ENCODE peak calls at places on chromosome 10, in four cellular contexts. Z is CD4-positive, alpha-beta memory T cell; K is WERI-Rb-1; V is CD8-positive, alpha-beta T cell. T is an unnamed sample. For H3K9me3 and H3K27me3, the result is how much of the 10 kb centered on the place peaks cover.

GRCh38 chr10:49649294-49649693 is 30.2 kb upstream of the C10orf53 start:
- DNase-seq in V (peak), K (no peak), Z (no peak), T (no peak)

GRCh38 chr10:85946713-85947326 is 419.8 kb downstream of the GRID1 start:
- DNase-seq in Z (no peak), K (no peak), V (no peak), T (no peak)

GRCh38 chr10:99560277-99561126 is 27.8 kb downstream of the NKX2-3 start:
- DNase-seq in V (peak), K (peak), Z (peak), T (no peak)

GRCh38 chr10:373516-374309 is 238.5 kb downstream of the ZMYND11 start:
- DNase-seq in Z (no peak), K (no peak), V (no peak), T (no peak)

GRCh38 chr10:26939290-26939956 is 78.7 kb upstream of the ABI1 start:
- DNase-seq in Z (no peak), V (no peak), K (no peak), T (no peak)

GRCh38 chr10:17660921-17661320 is 17.0 kb downstream of the STAM start:
- DNase-seq in K (no peak), V (no peak), Z (no peak), T (no peak)

GRCh38 chr10:93445097-93445960 is 36.8 kb downstream of the MYOF start:
- DNase-seq in K (peak), Z (no peak), V (no peak), T (no peak)

GRCh38 chr10:94133239-94133638 is 139.5 kb downstream of the PLCE1 start:
- DNase-seq in Z (no peak), K (no peak), V (no peak), T (no peak)

GRCh38 chr10:33901166-33901565 is 566.7 kb upstream of the NRP1 start:
- DNase-seq in K (no peak), Z (no peak), V (no peak), T (no peak)

GRCh38 chr10:22643696-22644621 is 70.4 kb downstream of the PIP4K2A start:
- DNase-seq in Z (no peak), V (no peak), K (no peak), T (no peak)

GRCh38 chr10:59991661-59992060 is 85.3 kb upstream of the CCDC6 start:
- DNase-seq in V (no peak), Z (no peak), K (no peak), T (no peak)

GRCh38 chr10:12852732-12853131 is 148.8 kb downstream of the CCDC3 start:
- DNase-seq in Z (no peak), K (no peak), V (no peak), T (no peak)

GRCh38 chr10:89147256-89147655 is 59.9 kb downstream of the CH25H start:
- DNase-seq in V (no peak), Z (no peak), K (no peak), T (no peak)

GRCh38 chr10:79127151-79127961 is 58.6 kb downstream of the ZMIZ1 start:
- DNase-seq in V (no peak), K (peak), Z (no peak), T (no peak)

GRCh38 chr10:109067051-109067450 is 856.3 kb downstream of the XPNPEP1 start:
- DNase-seq in V (no peak), K (no peak), Z (no peak), T (no peak)

GRCh38 chr10:131427253-131427652 is 115.7 kb upstream of the TCERG1L start:
- DNase-seq in Z (no peak), V (no peak), K (no peak), T (no peak)

GRCh38 chr10:131426530-131426898 is 115.0 kb upstream of the TCERG1L start:
- DNase-seq in Z (no peak), V (no peak), K (no peak), T (no peak)

GRCh38 chr10:131429141-131429540 is 117.6 kb upstream of the TCERG1L start:
- DNase-seq in V (no peak), K (no peak), Z (no peak), T (no peak)

GRCh38 chr10:131425752-131426529 is 114.4 kb upstream of the TCERG1L start:
- DNase-seq in K (no peak), Z (no peak), V (no peak), T (no peak)

DNA sequence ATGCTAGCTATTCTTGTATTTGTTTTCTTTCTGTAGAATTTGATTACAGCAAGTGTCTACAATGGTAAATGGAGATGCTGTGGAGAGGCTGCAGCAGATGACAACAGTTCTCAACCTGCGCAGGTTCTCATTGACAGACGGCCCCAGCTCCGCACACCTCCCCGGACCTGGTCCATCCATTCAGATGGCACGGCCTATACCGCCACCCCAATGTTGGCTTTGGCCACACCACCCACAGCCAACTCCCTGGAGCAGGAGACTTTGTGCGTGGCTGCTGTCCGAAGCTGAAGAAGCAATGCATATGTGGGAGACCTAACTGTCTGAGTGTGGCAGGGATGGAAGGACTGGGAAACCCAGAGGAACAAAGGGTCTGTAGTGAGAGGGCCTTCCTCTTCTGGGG is 116.4 kb upstream of the TCERG1L start:
- DNase-seq in Z (no peak), V (no peak), K (no peak), T (no peak)
- H3K9me3 ChIP-seq in Z (under half), V (under half), K (under half), T (under half)

GRCh38 chr10:106395061-106395749 is 769.3 kb downstream of the SORCS1 start:
- DNase-seq in K (no peak), Z (no peak), V (no peak), T (no peak)

GRCh38 chr10:106401161-106401560 is 763.3 kb downstream of the SORCS1 start:
- DNase-seq in K (no peak), V (no peak), Z (no peak), T (no peak)

GRCh38 chr10:106392781-106393180 is 771.7 kb downstream of the SORCS1 start:
- DNase-seq in V (no peak), Z (no peak), K (no peak), T (no peak)

GRCh38 chr10:106399112-106399511 is 765.4 kb downstream of the SORCS1 start:
- DNase-seq in K (no peak), V (no peak), Z (no peak), T (no peak)

DNA sequence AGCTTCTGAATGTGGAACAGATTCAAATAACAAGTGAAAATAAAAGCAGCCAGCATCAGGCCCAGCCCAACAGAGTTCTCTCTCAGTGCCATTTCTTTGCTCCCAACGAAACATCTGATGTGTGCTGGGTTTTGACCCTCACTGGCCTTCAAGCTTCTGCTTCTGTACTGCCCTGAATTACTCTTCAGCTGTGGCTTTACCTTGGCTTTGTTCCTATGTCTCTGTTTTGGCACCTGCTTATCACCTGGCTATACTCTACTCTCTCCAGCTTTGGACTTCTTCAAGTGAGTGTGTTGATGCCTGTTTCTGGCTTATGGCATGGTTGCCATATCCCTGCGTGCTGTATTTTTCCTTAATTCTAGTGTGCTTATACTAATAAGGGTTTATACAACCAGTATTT is 768.3 kb downstream of the SORCS1 start:
- DNase-seq in V (no peak), Z (no peak), K (no peak), T (no peak)
- H3K27ac ChIP-seq in V (no peak), Z (no peak), K (no peak), T (no peak)

GRCh38 chr10:87546971-87547413 is 42.3 kb downstream of the MINPP1 start:
- DNase-seq in Z (no peak), K (no peak), V (no peak), T (no peak)
- H3K27me3 ChIP-seq in Z (under half), K (under half), V (under half), T (under half)

DNA sequence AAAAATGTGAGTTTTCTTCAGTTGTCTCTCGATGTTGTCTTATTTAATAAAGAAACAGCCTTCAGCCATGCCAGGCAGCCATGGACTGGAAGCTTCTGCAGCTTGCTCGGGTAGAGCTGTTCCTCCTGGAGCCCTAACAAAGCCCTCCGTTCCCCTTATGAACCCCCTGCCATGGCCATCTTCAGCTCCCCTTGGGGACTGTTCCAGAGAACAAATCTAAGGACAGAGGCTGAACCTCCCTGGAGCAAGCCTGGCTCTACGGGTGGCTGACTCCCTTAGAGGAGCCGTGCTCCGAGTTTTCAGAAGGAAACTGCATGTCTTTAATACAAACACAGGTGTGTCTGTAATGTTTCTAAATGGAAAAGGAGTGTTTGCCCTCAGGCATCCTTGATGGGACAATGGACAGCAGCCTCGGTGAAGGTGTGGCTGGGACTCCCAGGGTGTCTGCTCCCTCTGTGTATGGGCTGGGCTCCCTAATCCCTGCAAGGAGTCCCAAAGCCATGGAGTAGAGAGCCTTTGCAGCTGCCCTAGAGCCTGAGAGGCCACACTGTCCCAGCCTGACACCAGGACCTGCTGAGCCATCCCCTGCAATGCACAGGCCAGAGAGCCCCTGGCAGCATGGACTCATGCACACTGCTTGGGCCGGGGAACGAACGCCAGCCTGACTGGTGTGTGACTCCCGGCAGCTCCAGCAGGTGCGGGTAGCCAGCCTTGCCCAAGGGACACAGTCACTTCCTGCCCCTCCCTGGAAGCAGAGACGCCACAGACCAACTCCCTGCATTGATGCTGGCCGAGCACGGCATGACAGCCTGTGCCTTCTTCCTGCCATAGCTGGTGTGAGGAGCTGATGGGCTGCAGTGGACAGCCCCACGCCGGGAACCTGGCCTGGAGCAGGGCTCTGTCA is 381.8 kb downstream of the TCERG1L start:
- DNase-seq in Z (no peak), K (no peak), V (peak), T (no peak)
- H3K9me3 ChIP-seq in Z (under half), K (under half), V (under half), T (under half)

DNA sequence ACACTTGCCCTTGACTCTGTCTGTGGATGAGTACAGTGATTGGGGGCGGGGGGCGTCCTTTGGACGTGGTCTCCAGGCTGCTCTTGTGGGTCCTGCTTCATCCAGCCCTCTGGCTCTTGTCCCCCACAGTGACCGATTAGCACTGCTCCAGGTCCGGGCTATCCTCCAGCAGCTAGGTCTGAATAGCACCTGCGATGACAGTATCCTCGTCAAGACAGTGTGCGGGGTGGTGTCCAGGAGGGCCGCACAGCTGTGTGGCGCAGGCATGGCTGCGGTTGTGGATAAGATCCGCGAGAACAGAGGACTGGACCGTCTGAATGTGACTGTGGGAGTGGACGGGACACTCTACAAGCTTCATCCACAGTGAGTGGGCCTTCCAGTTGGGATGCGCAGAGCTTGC is 18.3 kb downstream of the TACR2 start:
- DNase-seq in Z (no peak), K (no peak), V (no peak), T (no peak)
- H3K27ac ChIP-seq in Z (no peak), K (no peak), V (no peak), T (no peak)

DNA sequence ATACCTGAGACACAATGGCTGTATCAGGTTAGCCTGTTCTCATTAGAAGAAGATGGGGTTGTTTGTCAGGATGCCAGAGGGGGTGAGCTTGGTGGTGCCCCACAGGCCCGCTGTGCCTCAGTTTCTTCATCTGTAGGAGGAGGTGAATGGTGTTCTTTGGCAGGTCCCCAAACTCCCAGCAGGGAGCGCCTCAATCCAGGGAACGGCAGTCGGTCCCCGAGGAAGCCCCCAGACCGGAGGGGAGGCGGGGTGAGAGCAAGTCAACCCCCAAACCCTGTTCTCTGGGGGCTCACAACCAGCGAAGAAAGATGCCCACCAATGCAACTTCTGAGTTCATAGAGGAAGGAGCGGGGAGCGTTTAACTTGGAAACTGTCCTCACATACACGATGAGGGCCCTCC is 16.0 kb downstream of the C10orf105 start:
- DNase-seq in Z (no peak), V (no peak), K (no peak), T (no peak)
- H3K27me3 ChIP-seq in Z (under half), V (under half), K (under half), T (under half)

GRCh38 chr10:107280293-107280692 is 115.8 kb upstream of the SORCS1 start:
- DNase-seq in K (no peak), Z (no peak), V (no peak), T (no peak)
- H3K9me3 ChIP-seq in K (under half), Z (under half), V (under half), T (under half)